ENCODE peak calls at places on chromosomes 16 and 17, in seven cellular contexts. F is PC-9; O is HepG2; N is left ventricle myocardium inferior; C is mammary epithelial cell; R is CD4-positive, alpha-beta T cell; Q is A549. A is an unnamed sample.

GRCh38 chr16:66925322-66925840 is at the start of gene RRAD:
- DNase-seq in F (no peak), O (no peak), N (peak; percentile 68), C (no peak), R (no peak), Q (no peak), A (peak; percentile 29)

GRCh38 chr16:47613251-47613650 is 152.1 kb downstream of the PHKB start:
- DNase-seq in F (no peak), O (no peak), N (no peak), C (peak; percentile 60), R (no peak), Q (no peak), A (no peak)

GRCh38 chr16:28155293-28155692 is 56.5 kb downstream of the XPO6 start:
- DNase-seq in F (no peak), O (no peak), N (no peak), C (no peak), R (no peak), Q (no peak), A (no peak)

GRCh38 chr16:57648125-57648524 is 19.7 kb downstream of the ADGRG1 start:
- DNase-seq in F (no peak), O (no peak), N (no peak), C (no peak), R (no peak), Q (no peak), A (no peak)

GRCh38 chr16:67571464-67571863 is 9.1 kb downstream of the CTCF start:
- DNase-seq in F (no peak), O (no peak), N (no peak), C (no peak), R (no peak), Q (no peak), A (no peak)

GRCh38 chr17:42536372-42537155 is 523 bp downstream of the NAGLU start:
- DNase-seq in F (peak; percentile 52), O (peak; percentile 86), N (peak; percentile 88), C (peak; percentile 70), R (peak; percentile 36), Q (peak; percentile 95), A (peak; percentile 93)

GRCh38 chr17:8256691-8257090 is 7.6 kb downstream of the PFAS start:
- DNase-seq in F (no peak), O (no peak), N (no peak), C (no peak), R (no peak), Q (no peak), A (no peak)

GRCh38 chr17:570403-570802 is 144.2 kb downstream of the VPS53 start:
- DNase-seq in F (no peak), O (peak; percentile 56), N (no peak), C (no peak), R (no peak), Q (no peak), A (no peak)

GRCh38 chr17:41440531-41441033 is at the start of gene KRT38:
- DNase-seq in F (no peak), O (no peak), N (no peak), C (no peak), R (no peak), Q (no peak), A (no peak)

GRCh38 chr17:43754947-43755346 is 3.6 kb downstream of the SOST start:
- DNase-seq in F (no peak), O (no peak), N (no peak), C (no peak), R (no peak), Q (no peak), A (no peak)

GRCh38 chr17:69331746-69332145 is 4.8 kb upstream of the ABCA5 start:
- DNase-seq in F (no peak), O (no peak), N (no peak), C (no peak), R (no peak), Q (no peak), A (no peak)

GRCh38 chr17:6098466-6099180 is 28.4 kb downstream of the WSCD1 start:
- DNase-seq in F (no peak), O (no peak), N (peak; percentile 30), C (no peak), R (no peak), Q (no peak), A (no peak)

GRCh38 chr16:70746040-70746707 is 54.8 kb downstream of the VAC14 start:
- DNase-seq in F (peak; percentile 48), O (peak; percentile 92), N (peak; percentile 50), C (peak; percentile 69), R (no peak), Q (peak; percentile 68), A (peak; percentile 70)

GRCh38 chr16:67462279-67462655 is 18.7 kb downstream of the ATP6V0D1 start:
- DNase-seq in F (no peak), O (no peak), N (no peak), C (no peak), R (no peak), Q (no peak), A (no peak)

GRCh38 chr17:35289222-35289621 is 46.4 kb downstream of the SLFN5 start:
- DNase-seq in F (no peak), O (no peak), N (no peak), C (no peak), R (no peak), Q (no peak), A (no peak)

GRCh38 chr16:57591086-57591869 is 37.2 kb upstream of the ADGRG1 start:
- DNase-seq in F (peak; percentile 79), O (peak; percentile 80), N (peak; percentile 68), C (peak; percentile 90), R (peak; percentile 48), Q (peak; percentile 90), A (peak; percentile 88)

GRCh38 chr17:8994319-8994718 is 27.0 kb upstream of the NTN1 start:
- DNase-seq in F (no peak), O (peak; percentile 20), N (peak; percentile 73), C (peak; percentile 31), R (peak; percentile 41), Q (no peak), A (peak; percentile 78)

GRCh38 chr17:74981979-74982662 is 5.3 kb upstream of the CDR2L start:
- DNase-seq in F (peak; percentile 51), O (peak; percentile 72), N (peak; percentile 74), C (no peak), R (peak; percentile 69), Q (peak; percentile 90), A (peak; percentile 87)

GRCh38 chr16:50265260-50265659 is 1.1 kb upstream of the ADCY7 start:
- DNase-seq in F (no peak), O (peak; percentile 69), N (no peak), C (no peak), R (peak; percentile 40), Q (no peak), A (peak; percentile 44)

GRCh38 chr17:79925242-79925957 is 86.2 kb upstream of the CBX4 start:
- DNase-seq in F (peak; percentile 57), O (no peak), N (peak; percentile 60), C (no peak), R (no peak), Q (peak; percentile 72), A (peak; percentile 90)
- TF ChIP-seq CTCF in F (no peak), O (peak; percentile 16), N (peak; percentile 31), C (no peak), R (no peak), Q (no peak), A (peak; percentile 17)

GRCh38 chr16:89293276-89294143 is 76.0 kb downstream of the ZNF778 start:
- DNase-seq in F (no peak), O (no peak), N (no peak), C (no peak), R (no peak), Q (no peak), A (no peak)
- TF ChIP-seq CTCF in F (no peak), O (peak; percentile 19), N (peak; percentile 7), C (no peak), R (no peak), Q (no peak), A (peak; percentile 25)

DNA sequence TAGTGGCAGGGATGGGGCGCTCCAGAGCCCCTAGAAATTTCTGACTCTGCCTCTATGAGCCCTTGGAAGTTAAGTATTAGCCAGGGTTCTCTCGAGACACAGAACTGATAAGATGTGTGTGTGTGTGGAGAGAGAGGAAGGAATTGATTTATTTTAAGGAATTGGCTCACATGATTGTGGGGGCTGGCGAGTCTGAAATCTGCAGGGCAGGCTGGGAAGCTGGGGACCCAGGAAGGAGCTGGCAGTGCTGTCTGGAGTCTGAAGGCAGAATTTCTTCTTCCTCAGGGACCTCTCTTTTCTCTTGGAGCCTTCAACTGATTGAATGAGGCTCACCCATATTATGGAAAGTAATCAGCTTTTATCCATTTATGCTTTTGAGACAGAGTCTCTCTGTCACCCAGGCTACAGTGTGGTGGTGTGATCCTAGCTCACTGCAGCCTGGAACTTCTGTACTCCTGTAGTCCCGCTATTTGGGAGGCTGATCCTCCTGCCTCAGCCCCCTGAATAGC is 16.7 kb downstream of the LRRC75A start:
- DNase-seq in F (no peak), O (no peak), N (no peak), C (no peak), R (no peak), Q (no peak), A (no peak)
- TF ChIP-seq CTCF in F (no peak), O (no peak), N (no peak), C (no peak), R (no peak), Q (no peak), A (no peak)

DNA sequence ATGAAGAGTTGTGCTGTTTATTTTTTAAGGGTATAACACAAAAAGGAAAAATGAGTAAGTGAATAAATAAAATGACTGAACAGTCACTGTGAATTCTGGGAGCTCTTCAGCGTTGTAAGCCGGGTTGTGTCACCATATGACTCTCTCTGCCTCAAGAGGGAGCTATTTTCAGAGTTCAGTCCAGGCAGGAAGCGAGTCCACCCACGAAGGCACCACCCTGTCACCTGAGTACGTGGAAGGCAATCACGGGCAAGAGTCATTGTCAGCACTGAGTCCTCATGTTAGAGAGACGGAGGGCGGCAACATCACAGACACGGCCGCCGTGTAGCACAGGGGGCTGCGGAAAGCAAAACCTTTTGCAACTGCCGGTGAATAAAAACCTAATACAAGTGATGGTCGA is 227.6 kb downstream of the UTP18 start:
- DNase-seq in F (no peak), O (peak; percentile 33), N (no peak), C (peak; percentile 20), R (no peak), Q (no peak), A (peak; percentile 11)
- TF ChIP-seq CTCF in F (peak; percentile 46), O (peak; percentile 58), N (no peak), C (peak; percentile 4), R (no peak), Q (no peak), A (peak; percentile 25)

A was measured in Calu3.